ENCODE peak calls at places on chromosomes 2 and 18, in five cellular contexts. Y is BE2C; R is cardiac muscle cell; K is CD4-positive, alpha-beta memory T cell; M is tibial artery. Z is an unnamed sample. For H3K9me3, the result is how much of the 10 kb centered on the place peaks cover.

GRCh38 chr18:8685141-8685913 is 20.0 kb upstream of the MTCL1 start:
- DNase-seq in M (no peak), K (no peak), R (no peak), Y (no peak), Z (no peak)

GRCh38 chr2:158113896-158114295 is 12.2 kb downstream of the UPP2 start:
- DNase-seq in M (no peak), R (no peak), Y (no peak), K (no peak), Z (no peak)

GRCh38 chr18:2916184-2916583 is 69.4 kb downstream of the EMILIN2 start:
- DNase-seq in R (no peak), K (no peak), M (no peak), Y (no peak), Z (no peak)

GRCh38 chr2:217520361-217521010 is 482.3 kb downstream of the TNS1 start:
- DNase-seq in K (no peak), Y (no peak), M (no peak), R (no peak), Z (no peak)

GRCh38 chr2:239369631-239370161 is 31.1 kb downstream of the HDAC4 start:
- DNase-seq in Y (peak), M (no peak), R (no peak), K (peak), Z (peak)

GRCh38 chr2:106566050-106566449 is 78.9 kb downstream of the CD8B2 start:
- DNase-seq in M (peak), K (no peak), Y (peak), R (no peak), Z (no peak)

GRCh38 chr18:6718255-6718654 is 11.3 kb upstream of the ARHGAP28 start:
- DNase-seq in K (no peak), R (no peak), Y (no peak), M (no peak), Z (no peak)

GRCh38 chr2:17539596-17539992 is 902 bp upstream of the VSNL1 start:
- DNase-seq in M (no peak), R (peak), K (no peak), Y (no peak), Z (no peak)

GRCh38 chr2:45237850-45238542 is 228.7 kb upstream of the SIX2 start:
- DNase-seq in M (peak), R (no peak), K (no peak), Y (no peak), Z (no peak)

GRCh38 chr2:189142893-189143759 is 36.4 kb downstream of the COL5A2 start:
- DNase-seq in R (peak), K (peak), M (no peak), Y (peak), Z (peak)

GRCh38 chr2:65435625-65436168 is 3.3 kb upstream of the SPRED2 start:
- DNase-seq in Y (peak), M (peak), K (peak), R (peak), Z (no peak)

GRCh38 chr18:46156124-46156745 is 52.0 kb downstream of the HAUS1 start:
- DNase-seq in M (no peak), R (no peak), Y (no peak), K (peak), Z (no peak)

GRCh38 chr2:177600917-177601316 is 208.3 kb downstream of the AGPS start:
- DNase-seq in R (no peak), K (no peak), M (no peak), Y (no peak), Z (no peak)

GRCh38 chr2:130150181-130151144 is 5.6 kb upstream of the CCDC74B start:
- DNase-seq in Y (no peak), R (no peak), K (no peak), M (no peak), Z (no peak)

GRCh38 chr2:233009661-233010060 is 3.4 kb downstream of the NGEF start:
- DNase-seq in Y (no peak), M (no peak), K (no peak), R (no peak), Z (no peak)

GRCh38 chr2:160911258-160911657 is 249.0 kb upstream of the TANK start:
- DNase-seq in K (no peak), R (no peak), M (no peak), Y (no peak), Z (no peak)

GRCh38 chr2:179211355-179211754 is 53.3 kb downstream of the SESTD1 start:
- DNase-seq in Y (no peak), M (no peak), R (no peak), K (no peak), Z (no peak)

GRCh38 chr2:179201884-179202283 is 62.7 kb downstream of the SESTD1 start:
- DNase-seq in M (no peak), R (no peak), Y (no peak), K (no peak), Z (no peak)

GRCh38 chr2:179207047-179207446 is 57.6 kb downstream of the SESTD1 start:
- DNase-seq in K (no peak), R (no peak), Y (no peak), M (no peak), Z (no peak)
- H3K9me3 ChIP-seq in K (under half), R (under half), Y (under half), M (under half), Z (under half)

DNA sequence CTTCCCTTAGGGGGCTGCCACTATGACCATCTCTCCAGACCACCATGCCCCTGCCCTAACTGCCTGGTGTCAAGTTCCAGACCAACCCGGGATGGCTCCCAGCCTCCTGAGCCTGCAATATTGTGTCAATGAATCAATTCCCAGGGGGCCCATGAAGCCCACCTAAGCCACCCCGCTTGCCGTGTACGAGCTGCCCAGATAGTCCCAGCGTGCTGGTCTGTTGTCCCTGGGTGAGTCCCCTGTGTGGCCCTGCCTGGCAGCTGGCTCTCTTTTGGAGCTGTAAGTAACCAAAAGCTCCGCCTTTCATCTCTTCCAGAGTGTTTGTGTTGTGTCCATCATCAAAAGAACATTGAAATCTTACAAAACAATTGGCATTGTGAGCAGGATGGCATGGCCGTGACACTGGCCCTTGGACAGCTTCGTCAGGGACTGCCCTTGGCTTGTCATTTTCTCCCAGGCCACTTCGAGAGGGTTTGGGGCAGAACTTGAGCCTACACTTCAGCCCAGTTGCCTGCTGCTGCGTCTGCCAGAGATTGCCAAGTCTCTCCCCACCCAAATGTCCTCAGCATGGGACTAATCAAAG is 11.3 kb upstream of the MAL start:
- DNase-seq in M (no peak), K (no peak), R (no peak), Y (no peak), Z (no peak)
- H3K9me3 ChIP-seq in M (under half), K (under half), R (under half), Y (under half), Z (under half)

GRCh38 chr2:95722331-95722730 is 130.5 kb downstream of the TRIM43 start:
- DNase-seq in Y (no peak), M (no peak), R (no peak), K (no peak), Z (no peak)
- H3K9me3 ChIP-seq in Y (under half), M (under half), R (under half), K (under half), Z (under half)

GRCh38 chr18:35646449-35646848 is 64.9 kb downstream of the GALNT1 start:
- DNase-seq in M (no peak), R (no peak), K (no peak), Y (no peak), Z (no peak)

GRCh38 chr18:35641916-35642315 is 60.4 kb downstream of the GALNT1 start:
- DNase-seq in M (no peak), R (no peak), Y (no peak), K (no peak), Z (no peak)

GRCh38 chr18:35641467-35641866 is 59.9 kb downstream of the GALNT1 start:
- DNase-seq in R (no peak), K (no peak), Y (no peak), M (no peak), Z (no peak)

GRCh38 chr18:35639296-35639695 is 57.8 kb downstream of the GALNT1 start:
- DNase-seq in Y (no peak), M (no peak), K (no peak), R (no peak), Z (no peak)

GRCh38 chr18:35642802-35643201 is 61.3 kb downstream of the GALNT1 start:
- DNase-seq in R (no peak), Y (no peak), M (no peak), K (no peak), Z (no peak)
- H3K9me3 ChIP-seq in R (under half), Y (under half), M (under half), K (under half), Z (under half)